ENCODE peak calls at places on chromosomes 2 and 18, in ten cellular contexts. J, F, P, U, L, Z, X, Q, N and W are unnamed samples. For H3K9me3, the result is how much of the 10 kb centered on the place peaks cover.

GRCh38 chr2:25380586-25381360 is 39.0 kb upstream of the DNMT3A start:
- DNase-seq in J (no peak), F (peak), P (no peak), U (no peak), L (no peak), Z (no peak), X (no peak), Q (no peak), N (no peak), W (no peak)

GRCh38 chr2:145022671-145023330 is 502.9 kb upstream of the ZEB2 start:
- DNase-seq in J (no peak), F (no peak), P (no peak), U (no peak), L (no peak), Z (no peak), X (no peak), Q (no peak), N (no peak), W (no peak)

GRCh38 chr2:3198119-3198518 is 179.5 kb downstream of the EIPR1 start:
- DNase-seq in J (no peak), F (no peak), P (no peak), U (no peak), L (no peak), Z (no peak), X (no peak), Q (no peak), N (no peak), W (no peak)

GRCh38 chr2:239729681-239730566 is 295.2 kb downstream of the NDUFA10 start:
- DNase-seq in J (no peak), F (peak), P (no peak), U (no peak), L (no peak), Z (no peak), X (no peak), Q (no peak), N (no peak), W (no peak)

GRCh38 chr2:120393456-120393855 is 47.5 kb downstream of the INHBB start:
- DNase-seq in J (no peak), F (peak), P (no peak), U (no peak), L (no peak), Z (no peak), X (no peak), Q (no peak), N (no peak), W (no peak)

GRCh38 chr2:54675738-54676137 is 47.7 kb upstream of the EML6 start:
- DNase-seq in J (no peak), F (no peak), P (peak), U (peak), L (peak), Z (no peak), X (no peak), Q (no peak), N (no peak), W (no peak)

GRCh38 chr2:38586926-38587325 is 15.8 kb downstream of the HNRNPLL start:
- DNase-seq in J (no peak), F (no peak), P (no peak), U (no peak), L (no peak), Z (no peak), X (no peak), Q (no peak), N (no peak), W (no peak)

GRCh38 chr2:237222178-237222577 is 136.5 kb downstream of the COPS8 start:
- DNase-seq in J (no peak), F (peak), P (no peak), U (peak), L (no peak), Z (no peak), X (no peak), Q (no peak), N (no peak), W (peak)

GRCh38 chr2:112885503-112885897 is 25.5 kb upstream of the IL37 start:
- DNase-seq in J (no peak), F (no peak), P (no peak), U (no peak), L (no peak), Z (no peak), X (no peak), Q (no peak), N (no peak), W (no peak)

GRCh38 chr2:37454851-37455762 is 110.7 kb downstream of the QPCT start:
- DNase-seq in J (no peak), F (no peak), P (no peak), U (no peak), L (no peak), Z (no peak), X (no peak), Q (no peak), N (no peak), W (no peak)

GRCh38 chr18:68429809-68430208 is 285.1 kb downstream of the TMX3 start:
- DNase-seq in J (no peak), F (no peak), P (no peak), U (no peak), L (no peak), Z (no peak), X (no peak), Q (no peak), N (no peak), W (no peak)

GRCh38 chr2:218648473-218649100 is 10.8 kb downstream of the ZNF142 start:
- DNase-seq in J (peak), F (no peak), P (peak), U (peak), L (no peak), Z (peak), X (peak), Q (peak), N (peak), W (peak)

GRCh38 chr2:19888831-19889230 is 13.0 kb downstream of the TTC32 start:
- DNase-seq in J (no peak), F (no peak), P (no peak), U (no peak), L (no peak), Z (no peak), X (no peak), Q (no peak), N (no peak), W (peak)

GRCh38 chr2:70099270-70099669 is 12.0 kb downstream of the PCBP1 start:
- DNase-seq in J (no peak), F (no peak), P (no peak), U (no peak), L (no peak), Z (no peak), X (no peak), Q (no peak), N (no peak), W (no peak)

GRCh38 chr2:176455865-176456291 is 186.6 kb downstream of the MTX2 start:
- DNase-seq in J (no peak), F (peak), P (no peak), U (peak), L (peak), Z (peak), X (no peak), Q (no peak), N (no peak), W (no peak)

GRCh38 chr2:85185431-85185940 is 52.3 kb downstream of the TCF7L1 start:
- DNase-seq in J (no peak), F (no peak), P (no peak), U (no peak), L (no peak), Z (no peak), X (no peak), Q (no peak), N (no peak), W (no peak)

GRCh38 chr18:14922031-14922430 is 174.1 kb downstream of the ANKRD30B start:
- DNase-seq in J (no peak), F (no peak), P (no peak), U (no peak), L (no peak), Z (no peak), X (no peak), Q (no peak), N (no peak), W (no peak)
- H3K9me3 ChIP-seq in J (under half), F (under half), P (under half), U (under half), L (under half), Z (under half), X (under half), Q (under half), N (under half), W (under half)

DNA sequence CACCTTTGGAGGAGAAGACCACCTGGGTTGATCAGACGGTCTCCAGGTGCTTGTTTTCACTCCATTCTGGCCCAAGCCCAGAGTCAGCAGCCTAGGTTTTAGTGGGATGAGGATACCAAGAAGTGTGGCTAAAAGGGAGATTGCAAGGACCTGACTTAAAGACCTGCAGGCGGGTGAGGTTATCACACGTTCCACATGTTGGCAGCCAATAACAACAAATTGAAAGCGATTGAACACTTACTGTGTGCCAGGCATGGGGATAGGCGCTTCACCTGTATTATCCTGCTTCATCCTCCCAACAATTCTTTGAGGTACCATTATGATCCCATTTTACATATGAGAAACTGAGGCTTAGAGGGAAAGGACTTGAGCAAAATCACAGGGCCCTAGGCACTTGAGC is 5.0 kb downstream of the ARL4C start:
- DNase-seq in J (no peak), F (no peak), P (no peak), U (no peak), L (no peak), Z (no peak), X (no peak), Q (no peak), N (no peak), W (no peak)
- H3K4me3 ChIP-seq in J (no peak), F (no peak), P (no peak), U (no peak), L (no peak), Z (no peak), X (peak), Q (no peak), N (peak), W (no peak)

GRCh38 chr2:121532894-121533293 is 2.2 kb downstream of the RNU4ATAC start:
- DNase-seq in J (peak), F (no peak), P (no peak), U (peak), L (no peak), Z (no peak), X (no peak), Q (no peak), N (no peak), W (peak)
- H3K27ac ChIP-seq in J (no peak), F (peak), P (peak), U (peak), L (no peak), Z (peak), X (no peak), Q (no peak), N (no peak), W (no peak)

GRCh38 chr2:94758546-94758945 is 112.7 kb upstream of the TEKT4 start:
- DNase-seq in J (no peak), F (no peak), P (no peak), U (no peak), L (no peak), Z (no peak), X (no peak), Q (no peak), N (no peak), W (no peak)
- H3K9me3 ChIP-seq in J (under half), F (under half), P (under half), U (under half), L (under half), Z (under half), X (under half), Q (under half), N (under half), W (under half)

DNA sequence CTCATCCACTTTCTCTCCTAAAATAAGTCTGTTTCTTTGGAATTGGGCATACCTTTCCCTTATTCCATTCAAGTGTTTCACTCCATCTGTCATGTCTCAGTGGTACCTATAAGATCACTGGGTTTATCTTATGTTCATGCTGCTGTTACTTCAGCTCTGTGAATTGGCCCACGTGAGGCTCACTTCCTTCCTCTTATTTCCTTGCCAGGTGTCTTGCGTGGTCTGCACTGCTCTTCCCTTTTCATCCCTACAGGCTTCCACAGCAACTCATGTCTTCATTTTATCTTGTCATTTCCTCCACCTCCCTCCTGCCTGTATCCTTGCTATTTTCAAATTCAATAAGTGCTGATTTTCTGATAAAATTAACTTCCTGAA is 159.1 kb upstream of the ALPP start:
- DNase-seq in J (no peak), F (no peak), P (no peak), U (no peak), L (no peak), Z (no peak), X (no peak), Q (no peak), N (no peak), W (no peak)
- H3K4me3 ChIP-seq in J (no peak), F (no peak), P (no peak), U (no peak), L (no peak), Z (no peak), X (no peak), Q (no peak), N (no peak), W (no peak)

DNA sequence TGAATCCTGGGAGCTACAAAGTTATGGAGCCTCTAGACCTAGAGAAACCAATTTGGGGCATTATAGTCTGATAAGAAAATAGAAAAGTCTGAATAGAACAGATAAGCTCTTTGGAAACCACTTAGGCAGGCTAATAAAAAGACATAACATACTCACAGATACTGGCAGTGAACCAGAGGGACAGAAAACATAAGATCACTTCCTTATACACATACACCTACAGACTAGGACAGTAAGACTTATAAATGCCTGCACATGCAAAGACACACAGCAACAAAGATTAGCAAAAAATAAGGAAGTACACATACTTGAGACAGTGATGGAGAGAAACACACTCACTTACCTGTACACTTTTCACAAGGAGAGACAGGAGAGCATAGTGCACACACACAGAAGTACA is 20.0 kb downstream of the SMC6 start:
- DNase-seq in J (no peak), F (no peak), P (no peak), U (no peak), L (no peak), Z (no peak), X (no peak), Q (no peak), N (no peak), W (no peak)
- H3K27ac ChIP-seq in J (no peak), F (no peak), P (no peak), U (no peak), L (no peak), Z (no peak), X (no peak), Q (no peak), N (no peak), W (no peak)

GRCh38 chr2:161428240-161428587 is 12.1 kb downstream of the TBR1 start:
- DNase-seq in J (no peak), F (no peak), P (no peak), U (no peak), L (no peak), Z (no peak), X (no peak), Q (no peak), N (no peak), W (no peak)
- H3K9me3 ChIP-seq in J (under half), F (under half), P (under half), U (under half), L (under half), Z (under half), X (under half), Q (under half), N (under half), W (under half)

GRCh38 chr2:207258191-207258991 is 92.6 kb upstream of the KLF7 start:
- DNase-seq in J (no peak), F (peak), P (peak), U (peak), L (peak), Z (no peak), X (no peak), Q (peak), N (no peak), W (peak)
- H3K4me3 ChIP-seq in J (no peak), F (no peak), P (no peak), U (no peak), L (no peak), Z (no peak), X (no peak), Q (no peak), N (no peak), W (no peak)

GRCh38 chr2:203019142-203019541 is 4.5 kb downstream of the NBEAL1 start:
- DNase-seq in J (no peak), F (no peak), P (no peak), U (no peak), L (no peak), Z (no peak), X (no peak), Q (no peak), N (no peak), W (no peak)

GRCh38 chr2:203021986-203022385 is 7.3 kb downstream of the NBEAL1 start:
- DNase-seq in J (no peak), F (no peak), P (no peak), U (no peak), L (no peak), Z (no peak), X (no peak), Q (no peak), N (no peak), W (no peak)

GRCh38 chr2:203016716-203017115 is 2.0 kb downstream of the NBEAL1 start:
- DNase-seq in J (no peak), F (no peak), P (no peak), U (no peak), L (no peak), Z (no peak), X (no peak), Q (no peak), N (no peak), W (no peak)

GRCh38 chr2:203014456-203015199 is at the start of gene NBEAL1:
- DNase-seq in J (peak), F (peak), P (peak), U (peak), L (peak), Z (peak), X (peak), Q (peak), N (peak), W (peak)

GRCh38 chr2:203018181-203018580 is 3.5 kb downstream of the NBEAL1 start:
- DNase-seq in J (no peak), F (no peak), P (no peak), U (no peak), L (no peak), Z (no peak), X (no peak), Q (no peak), N (no peak), W (no peak)
- H3K27ac ChIP-seq in J (peak), F (no peak), P (no peak), U (peak), L (peak), Z (peak), X (no peak), Q (no peak), N (no peak), W (no peak)